ENCODE peak calls at places on chromosomes 7 and 10, in seven cellular contexts. F is CD4-positive, alpha-beta T cell; N is suprapubic skin; V is HFFc6; R is AG04450; Y is astrocyte of the cerebellum; C is MCF 10A. O is an unnamed sample.

GRCh38 chr7:129095258-129095657 is 40.3 kb upstream of the TNPO3 start:
- DNase-seq in F (peak; percentile 5), C (no peak), N (no peak), R (no peak), Y (no peak), V (no peak), O (no peak)

GRCh38 chr10:8059191-8059936 is 4.9 kb downstream of the GATA3 start:
- DNase-seq in Y (no peak), V (no peak), R (no peak), C (peak; percentile 43), F (peak; percentile 18), N (no peak), O (no peak)

GRCh38 chr7:28483868-28484267 is 71.5 kb downstream of the CREB5 start:
- DNase-seq in V (peak; percentile 83), F (no peak), N (no peak), R (no peak), Y (no peak), C (no peak), O (no peak)

GRCh38 chr7:22890773-22891172 is 68.1 kb upstream of the TOMM7 start:
- DNase-seq in F (no peak), R (no peak), N (no peak), V (no peak), C (no peak), Y (no peak), O (no peak)

GRCh38 chr7:150937848-150938561 is 40.1 kb downstream of the KCNH2 start:
- DNase-seq in V (peak; percentile 33), C (peak; percentile 55), F (no peak), R (no peak), N (peak; percentile 70), Y (peak; percentile 11), O (peak; percentile 49)

GRCh38 chr10:8182841-8183240 is 128.4 kb downstream of the GATA3 start:
- DNase-seq in C (no peak), N (no peak), Y (no peak), V (no peak), R (no peak), F (no peak), O (no peak)

GRCh38 chr10:129085821-129086220 is 381.2 kb upstream of the MGMT start:
- DNase-seq in Y (no peak), R (no peak), C (no peak), V (no peak), N (no peak), F (no peak), O (no peak)

GRCh38 chr7:7972128-7972527 is 3.5 kb downstream of the GLCCI1 start:
- DNase-seq in V (no peak), N (no peak), Y (no peak), R (no peak), F (no peak), C (no peak), O (no peak)

GRCh38 chr10:113122947-113123346 is 172.9 kb downstream of the TCF7L2 start:
- DNase-seq in N (no peak), F (no peak), C (no peak), V (no peak), Y (no peak), R (no peak), O (no peak)

GRCh38 chr7:30474893-30475292 is 3.7 kb downstream of the NOD1 start:
- DNase-seq in C (no peak), V (no peak), R (no peak), Y (no peak), F (no peak), N (no peak), O (no peak)

GRCh38 chr7:44377681-44378421 is 52.5 kb upstream of the CAMK2B start:
- DNase-seq in V (no peak), C (peak; percentile 36), R (no peak), Y (no peak), N (no peak), F (no peak), O (peak; percentile 50)
- TF ChIP-seq CTCF in V (no peak), C (peak; percentile 11), R (no peak), Y (no peak), N (no peak), F (no peak), O (no peak)

DNA sequence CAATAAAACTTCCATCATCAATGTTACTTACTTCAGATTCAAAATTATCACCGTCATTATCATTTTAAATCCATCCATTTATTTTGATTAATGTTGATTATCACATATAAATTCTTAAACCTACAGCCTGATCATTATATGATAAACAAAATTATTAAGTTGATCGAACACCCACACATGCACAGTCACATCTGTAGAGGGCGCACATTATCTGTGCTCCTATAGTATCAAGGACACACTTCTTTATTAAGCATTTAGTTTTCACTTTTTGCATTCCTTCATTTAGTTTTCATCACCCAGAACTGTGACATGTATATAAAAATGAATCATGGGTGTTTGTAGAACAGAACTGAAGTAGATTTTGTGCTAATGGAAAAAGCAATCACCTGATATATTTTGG is 26.2 kb upstream of the ZNF716 start:
- DNase-seq in F (no peak), Y (no peak), R (no peak), C (no peak), N (no peak), V (no peak), O (no peak)
- TF ChIP-seq CTCF in F (no peak), Y (no peak), R (no peak), C (no peak), N (no peak), V (no peak), O (peak; percentile 8)

DNA sequence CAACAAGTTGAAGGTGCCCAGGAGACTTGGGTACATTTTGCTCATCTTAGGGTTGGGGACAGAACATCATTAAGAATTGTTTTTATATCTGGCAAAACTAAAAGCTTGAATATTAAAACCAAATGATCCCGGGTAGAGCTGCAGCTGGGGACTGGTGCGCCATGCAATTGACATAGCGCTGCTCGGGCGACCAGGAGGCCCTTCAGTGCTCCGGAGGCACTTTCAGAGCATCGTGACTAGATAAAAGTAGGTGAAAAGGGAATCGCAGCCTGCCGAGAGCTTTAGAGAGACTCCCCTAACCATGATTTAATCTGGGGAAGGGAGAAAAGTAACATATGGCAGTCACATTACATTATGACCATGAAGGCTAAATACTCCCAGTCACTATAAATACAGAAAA is 21.4 kb downstream of the FOXK1 start:
- DNase-seq in R (no peak), C (no peak), N (no peak), F (no peak), V (no peak), Y (no peak), O (no peak)
- TF ChIP-seq CTCF in R (no peak), C (no peak), N (no peak), F (no peak), V (no peak), Y (no peak), O (no peak)

GRCh38 chr10:93006435-93007039 is 54.1 kb upstream of the CYP26C1 start:
- DNase-seq in N (no peak), Y (peak; percentile 59), C (peak; percentile 67), F (no peak), V (peak; percentile 48), R (peak; percentile 41), O (peak; percentile 56)
- TF ChIP-seq CTCF in N (peak; percentile 33), Y (peak; percentile 73), C (peak; percentile 68), F (peak; percentile 28), V (peak; percentile 82), R (peak; percentile 79), O (peak; percentile 75)

GRCh38 chr7:90311185-90311584 is 9.9 kb downstream of the FAM237B start:
- DNase-seq in R (no peak), Y (no peak), V (no peak), N (no peak), C (no peak), F (no peak), O (no peak)

GRCh38 chr7:90312745-90313144 is 8.4 kb downstream of the FAM237B start:
- DNase-seq in R (no peak), N (no peak), V (no peak), Y (peak; percentile 5), C (peak; percentile 17), F (no peak), O (no peak)

GRCh38 chr7:90313908-90314307 is 7.2 kb downstream of the FAM237B start:
- DNase-seq in N (no peak), C (no peak), Y (no peak), V (no peak), R (no peak), F (no peak), O (no peak)

GRCh38 chr7:90309872-90310271 is 11.2 kb downstream of the FAM237B start:
- DNase-seq in V (no peak), C (no peak), R (no peak), F (no peak), Y (no peak), N (no peak), O (no peak)
- TF ChIP-seq CTCF in V (no peak), C (no peak), R (no peak), F (no peak), Y (no peak), N (no peak), O (no peak)

GRCh38 chr7:15007507-15007906 is 105.0 kb upstream of the DGKB start:
- DNase-seq in Y (no peak), R (no peak), F (no peak), V (no peak), C (peak; percentile 35), N (no peak), O (no peak)
- TF ChIP-seq CTCF in Y (peak; percentile 31), R (peak; percentile 46), F (no peak), V (peak; percentile 50), C (no peak), N (no peak), O (no peak)

GRCh38 chr10:76026931-76027330 is 595.5 kb downstream of the LRMDA start:
- DNase-seq in V (no peak), C (peak; percentile 39), Y (no peak), R (no peak), F (no peak), N (no peak), O (no peak)
- TF ChIP-seq CTCF in V (no peak), C (no peak), Y (no peak), R (no peak), F (no peak), N (no peak), O (no peak)

GRCh38 chr10:116974442-116975005 is 30.5 kb downstream of the SHTN1 start:
- DNase-seq in V (peak; percentile 90), R (peak; percentile 60), C (peak; percentile 82), F (no peak), N (no peak), Y (peak; percentile 57), O (peak; percentile 90)

GRCh38 chr10:116984202-116984993 is 20.6 kb downstream of the SHTN1 start:
- DNase-seq in F (no peak), N (no peak), V (no peak), C (no peak), R (no peak), Y (no peak), O (no peak)

GRCh38 chr10:116978906-116979305 is 26.1 kb downstream of the SHTN1 start:
- DNase-seq in N (no peak), F (no peak), R (no peak), C (no peak), V (no peak), Y (no peak), O (no peak)

GRCh38 chr10:116985611-116986010 is 19.4 kb downstream of the SHTN1 start:
- DNase-seq in F (no peak), R (no peak), V (no peak), C (peak; percentile 16), Y (no peak), N (no peak), O (no peak)

GRCh38 chr10:116980041-116980440 is 24.9 kb downstream of the SHTN1 start:
- DNase-seq in Y (no peak), V (no peak), F (no peak), C (no peak), N (no peak), R (no peak), O (no peak)
- TF ChIP-seq CTCF in Y (no peak), V (no peak), F (no peak), C (no peak), N (no peak), R (no peak), O (no peak)